ENCODE peak calls at places on chromosomes 12 and 14, in eight cellular contexts. One of them, this sample, is unnamed.
A peak's percentile ranks its signal among the peaks of the same experiment; 100 is the strongest.

GRCh38 chr14:34043627-34044372 is 92.9 kb upstream of the EGLN3 start:
- DNase-seq in spleen: no peak
- DNase-seq in IMR-90: no peak
- DNase-seq in A549: peak; percentile 67
- DNase-seq in H1: no peak
- DNase-seq in gastrocnemius medialis: no peak
- DNase-seq in adrenal gland: no peak
- DNase-seq in heart left ventricle: no peak
- DNase-seq in this sample: no peak

GRCh38 chr12:120236124-120236398 is 29.5 kb downstream of the PXN start:
- DNase-seq in spleen: no peak
- DNase-seq in H1: no peak
- DNase-seq in IMR-90: no peak
- DNase-seq in A549: no peak
- DNase-seq in adrenal gland: no peak
- DNase-seq in gastrocnemius medialis: peak; percentile 71
- DNase-seq in heart left ventricle: no peak
- DNase-seq in this sample: no peak

GRCh38 chr14:93994919-93995682 is 2.0 kb upstream of the CCDC197 start:
- DNase-seq in heart left ventricle: no peak
- DNase-seq in gastrocnemius medialis: peak; percentile 94
- DNase-seq in A549: peak; percentile 53
- DNase-seq in adrenal gland: peak; percentile 81
- DNase-seq in IMR-90: peak; percentile 88
- DNase-seq in H1: no peak
- DNase-seq in spleen: no peak
- DNase-seq in this sample: no peak

GRCh38 chr14:81311816-81312215 is 88.3 kb downstream of the STON2 start:
- DNase-seq in IMR-90: no peak
- DNase-seq in H1: no peak
- DNase-seq in adrenal gland: no peak
- DNase-seq in gastrocnemius medialis: no peak
- DNase-seq in heart left ventricle: no peak
- DNase-seq in spleen: no peak
- DNase-seq in A549: no peak
- DNase-seq in this sample: no peak

GRCh38 chr14:26383286-26383685 is 214.5 kb downstream of the NOVA1 start:
- DNase-seq in spleen: no peak
- DNase-seq in adrenal gland: no peak
- DNase-seq in heart left ventricle: no peak
- DNase-seq in IMR-90: no peak
- DNase-seq in H1: no peak
- DNase-seq in gastrocnemius medialis: no peak
- DNase-seq in A549: no peak
- DNase-seq in this sample: no peak

GRCh38 chr12:26719852-26720251 is 113.1 kb downstream of the ITPR2 start:
- DNase-seq in spleen: no peak
- DNase-seq in A549: no peak
- DNase-seq in H1: no peak
- DNase-seq in heart left ventricle: no peak
- DNase-seq in IMR-90: no peak
- DNase-seq in gastrocnemius medialis: no peak
- DNase-seq in adrenal gland: no peak
- DNase-seq in this sample: no peak

GRCh38 chr12:124509676-124510300 is 57.6 kb downstream of the NCOR2 start:
- DNase-seq in A549: no peak
- DNase-seq in heart left ventricle: peak; percentile 74
- DNase-seq in gastrocnemius medialis: peak; percentile 95
- DNase-seq in H1: no peak
- DNase-seq in adrenal gland: no peak
- DNase-seq in spleen: no peak
- DNase-seq in IMR-90: peak; percentile 70
- DNase-seq in this sample: peak; percentile 77

GRCh38 chr12:68162374-68162773 is 2.8 kb upstream of the IFNG start:
- DNase-seq in gastrocnemius medialis: no peak
- DNase-seq in H1: no peak
- DNase-seq in IMR-90: no peak
- DNase-seq in A549: no peak
- DNase-seq in heart left ventricle: no peak
- DNase-seq in adrenal gland: no peak
- DNase-seq in spleen: no peak
- DNase-seq in this sample: no peak

GRCh38 chr12:120835657-120836056 is 68.5 kb downstream of the SPPL3 start:
- DNase-seq in H1: no peak
- DNase-seq in spleen: no peak
- DNase-seq in A549: no peak
- DNase-seq in adrenal gland: no peak
- DNase-seq in heart left ventricle: no peak
- DNase-seq in IMR-90: no peak
- DNase-seq in gastrocnemius medialis: no peak
- DNase-seq in this sample: no peak

GRCh38 chr14:51658441-51659173 is 6.9 kb downstream of the FRMD6 start:
- DNase-seq in spleen: no peak
- DNase-seq in H1: no peak
- DNase-seq in adrenal gland: no peak
- DNase-seq in heart left ventricle: no peak
- DNase-seq in A549: no peak
- DNase-seq in IMR-90: no peak
- DNase-seq in gastrocnemius medialis: no peak
- DNase-seq in this sample: no peak

GRCh38 chr14:56816575-56817391 is 6.5 kb upstream of the OTX2 start:
- DNase-seq in A549: no peak
- DNase-seq in gastrocnemius medialis: no peak
- DNase-seq in heart left ventricle: no peak
- DNase-seq in H1: peak; percentile 77
- DNase-seq in adrenal gland: no peak
- DNase-seq in IMR-90: no peak
- DNase-seq in spleen: no peak
- DNase-seq in this sample: no peak

GRCh38 chr12:104827587-104827986 is 130.5 kb downstream of the SLC41A2 start:
- DNase-seq in adrenal gland: no peak
- DNase-seq in IMR-90: no peak
- DNase-seq in spleen: no peak
- DNase-seq in gastrocnemius medialis: no peak
- DNase-seq in heart left ventricle: no peak
- DNase-seq in H1: peak; percentile 81
- DNase-seq in A549: no peak
- DNase-seq in this sample: no peak

GRCh38 chr12:62098131-62098530 is 162.1 kb upstream of the USP15 start:
- DNase-seq in heart left ventricle: no peak
- DNase-seq in spleen: no peak
- DNase-seq in A549: no peak
- DNase-seq in gastrocnemius medialis: no peak
- DNase-seq in H1: no peak
- DNase-seq in adrenal gland: no peak
- DNase-seq in IMR-90: no peak
- DNase-seq in this sample: no peak

GRCh38 chr14:45149602-45150001 is 13.9 kb downstream of the FANCM start:
- DNase-seq in heart left ventricle: no peak
- DNase-seq in adrenal gland: no peak
- DNase-seq in IMR-90: no peak
- DNase-seq in gastrocnemius medialis: no peak
- DNase-seq in spleen: no peak
- DNase-seq in A549: no peak
- DNase-seq in H1: no peak
- DNase-seq in this sample: no peak

GRCh38 chr14:32710351-32711102 is 228.2 kb upstream of the NPAS3 start:
- DNase-seq in spleen: no peak
- DNase-seq in heart left ventricle: no peak
- DNase-seq in H1: no peak
- DNase-seq in gastrocnemius medialis: no peak
- DNase-seq in A549: no peak
- DNase-seq in IMR-90: peak; percentile 49
- DNase-seq in adrenal gland: no peak
- DNase-seq in this sample: no peak

DNA sequence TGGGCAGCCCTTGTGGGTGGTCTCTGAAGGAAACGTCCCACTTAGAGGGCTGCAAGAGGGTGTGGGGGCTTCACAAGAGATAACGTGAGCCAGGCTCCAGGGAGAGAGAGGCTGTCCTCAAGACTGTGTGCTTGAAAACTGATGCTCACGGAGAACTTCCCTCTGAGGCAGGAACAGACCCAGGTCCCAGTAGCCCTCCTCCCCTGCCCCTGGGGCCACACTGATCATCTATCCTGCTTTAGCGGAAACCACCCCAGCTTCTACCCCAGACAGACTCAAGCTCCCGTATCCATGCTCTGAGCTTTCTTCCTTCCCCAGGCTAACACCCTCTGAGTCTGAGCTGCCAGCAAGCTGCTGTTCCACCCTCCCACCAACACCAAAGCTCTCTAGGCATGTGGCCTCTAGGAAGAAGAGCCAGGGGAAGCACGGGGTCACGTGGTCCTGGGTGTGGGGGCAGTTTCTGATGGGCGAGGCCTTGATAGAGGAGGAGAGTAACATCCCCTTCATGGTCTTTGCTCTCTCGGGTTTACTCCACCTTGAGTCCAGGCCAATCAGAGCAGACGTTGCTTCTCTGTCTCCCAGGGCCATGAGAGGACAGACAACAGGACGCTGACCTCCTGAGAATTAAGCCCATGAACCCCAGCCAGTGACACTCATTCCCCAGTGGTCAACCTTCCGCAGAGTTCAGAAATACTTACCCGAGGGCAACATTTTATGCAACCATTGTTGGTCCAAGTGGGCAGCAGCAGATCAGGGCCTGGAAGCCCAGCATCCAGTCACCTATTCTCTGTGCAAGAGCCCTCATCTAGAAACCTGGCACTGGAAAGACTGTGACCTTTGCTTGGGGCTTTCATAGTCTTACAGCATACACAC is 1.3 kb downstream of the PCK2 start:
- DNase-seq in H1: peak; percentile 71
- DNase-seq in A549: no peak
- DNase-seq in IMR-90: peak; percentile 44
- DNase-seq in adrenal gland: no peak
- DNase-seq in spleen: peak; percentile 92
- DNase-seq in heart left ventricle: no peak
- DNase-seq in gastrocnemius medialis: peak; percentile 37
- DNase-seq in this sample: peak; percentile 37
- TF ChIP-seq POLR2A in H1: peak; percentile 93
- TF ChIP-seq POLR2A in A549: no peak
- TF ChIP-seq POLR2A in IMR-90: no peak
- TF ChIP-seq POLR2A in adrenal gland: no peak
- TF ChIP-seq POLR2A in spleen: no peak
- TF ChIP-seq POLR2A in heart left ventricle: no peak
- TF ChIP-seq POLR2A in gastrocnemius medialis: no peak
- TF ChIP-seq POLR2A in this sample: peak; percentile 46

DNA sequence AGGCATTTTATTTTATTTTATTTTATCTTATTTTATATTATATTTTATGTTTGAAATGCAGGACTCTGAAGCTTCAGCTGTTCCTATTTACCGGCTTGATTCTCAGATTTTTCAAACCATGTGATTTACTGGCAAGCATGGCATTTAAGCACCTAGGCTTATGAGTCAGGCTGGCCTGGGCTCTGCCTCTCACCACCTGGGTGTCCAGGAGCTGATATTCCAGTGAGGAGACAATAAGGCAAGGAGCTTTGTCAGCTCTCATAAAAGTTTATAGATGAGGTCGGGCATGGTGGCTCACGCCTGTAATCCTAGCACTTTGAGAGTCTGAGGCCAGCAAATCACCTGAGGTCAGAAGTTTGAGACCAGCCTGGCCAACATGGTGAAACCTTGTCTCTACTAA is 2.1 kb downstream of the DAO start:
- DNase-seq in spleen: peak; percentile 31
- DNase-seq in A549: no peak
- DNase-seq in heart left ventricle: no peak
- DNase-seq in H1: no peak
- DNase-seq in gastrocnemius medialis: no peak
- DNase-seq in adrenal gland: no peak
- DNase-seq in IMR-90: no peak
- DNase-seq in this sample: no peak
- H3K27ac ChIP-seq in spleen: no peak overlapping the region
- H3K27ac ChIP-seq in A549: no peak overlapping the region
- H3K27ac ChIP-seq in heart left ventricle: no peak overlapping the region
- H3K27ac ChIP-seq in H1: no peak overlapping the region
- H3K27ac ChIP-seq in gastrocnemius medialis: no peak overlapping the region
- H3K27ac ChIP-seq in adrenal gland: no peak overlapping the region
- H3K27ac ChIP-seq in IMR-90: no peak overlapping the region
- H3K27ac ChIP-seq in this sample: no peak overlapping the region

DNA sequence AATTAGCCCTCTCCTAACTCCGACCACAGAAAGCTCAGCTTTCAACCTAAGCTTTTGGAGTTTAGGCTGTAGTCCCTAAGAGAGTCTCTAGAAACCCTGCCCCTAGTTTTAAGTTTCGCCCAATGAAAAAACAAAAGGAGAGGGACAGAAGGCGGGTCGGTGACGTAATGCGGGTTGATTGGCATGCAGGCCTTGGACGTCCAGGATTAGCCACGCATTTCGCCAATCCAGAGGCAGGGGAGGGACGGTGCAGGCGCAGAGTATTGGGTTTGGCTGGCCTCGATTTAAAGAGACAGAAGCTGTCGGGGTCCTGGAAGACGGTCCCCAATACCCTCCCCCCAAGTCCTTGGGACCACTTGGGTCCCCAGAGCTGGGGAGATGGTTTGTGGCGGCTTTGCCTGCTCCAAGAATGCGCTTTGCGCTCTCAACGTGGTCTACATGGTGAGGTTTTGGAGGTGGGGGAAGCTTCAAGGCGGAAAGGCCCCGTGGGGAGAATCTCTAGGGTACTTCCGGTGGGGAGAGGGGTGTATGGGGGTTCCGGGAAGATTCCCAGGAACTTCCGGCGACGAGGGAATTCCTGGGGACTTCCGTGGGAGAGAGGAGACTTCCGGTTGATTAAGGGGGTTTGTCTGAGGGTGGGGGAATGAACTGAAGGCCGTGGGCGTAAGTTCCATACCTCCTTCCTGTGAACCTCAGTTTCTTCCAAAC is at the start of gene TSPAN31:
- DNase-seq in H1: peak; percentile 91
- DNase-seq in adrenal gland: peak; percentile 95
- DNase-seq in A549: peak; percentile 96
- DNase-seq in gastrocnemius medialis: peak; percentile 97
- DNase-seq in IMR-90: peak; percentile 99
- DNase-seq in spleen: peak; percentile 98
- DNase-seq in heart left ventricle: peak; percentile 96
- DNase-seq in this sample: peak; percentile 96
- TF ChIP-seq POLR2A in H1: peak; percentile 95
- TF ChIP-seq POLR2A in adrenal gland: peak; percentile 90
- TF ChIP-seq POLR2A in A549: peak; percentile 34
- TF ChIP-seq POLR2A in gastrocnemius medialis: peak; percentile 49
- TF ChIP-seq POLR2A in IMR-90: peak; percentile 81
- TF ChIP-seq POLR2A in spleen: peak; percentile 73
- TF ChIP-seq POLR2A in heart left ventricle: peak; percentile 20
- TF ChIP-seq POLR2A in this sample: peak; percentile 44

DNA sequence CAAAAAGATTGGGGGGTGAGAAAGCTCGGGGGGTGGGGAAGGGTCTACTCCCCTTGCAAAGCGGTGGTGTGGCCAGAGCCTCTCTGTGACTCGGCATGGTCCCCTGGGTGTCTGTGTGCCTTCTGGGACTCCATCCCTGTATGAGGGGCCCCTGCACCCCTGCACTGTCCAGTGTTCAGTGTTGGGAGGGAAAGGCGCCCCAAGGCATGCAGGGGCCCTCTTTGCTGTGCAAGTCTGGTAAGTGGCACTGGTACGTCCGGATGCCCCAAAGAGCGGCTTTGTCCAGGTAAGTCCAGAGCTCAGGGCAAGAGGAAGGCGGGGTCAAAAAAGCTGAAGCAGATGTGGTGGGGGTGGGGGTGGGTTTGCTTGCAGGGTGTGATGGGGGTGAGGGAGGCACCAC is 23.7 kb downstream of the RTL1 start:
- DNase-seq in H1: no peak
- DNase-seq in adrenal gland: no peak
- DNase-seq in spleen: peak; percentile 52
- DNase-seq in gastrocnemius medialis: no peak
- DNase-seq in IMR-90: no peak
- DNase-seq in heart left ventricle: peak; percentile 17
- DNase-seq in A549: no peak
- DNase-seq in this sample: no peak
- H3K27ac ChIP-seq in H1: no peak overlapping the region
- H3K27ac ChIP-seq in adrenal gland: no peak overlapping the region
- H3K27ac ChIP-seq in spleen: no peak overlapping the region
- H3K27ac ChIP-seq in gastrocnemius medialis: no peak overlapping the region
- H3K27ac ChIP-seq in IMR-90: no peak overlapping the region
- H3K27ac ChIP-seq in heart left ventricle: no peak overlapping the region
- H3K27ac ChIP-seq in A549: no peak overlapping the region
- H3K27ac ChIP-seq in this sample: no peak overlapping the region